ENCODE peak calls at places on chromosomes 1 and 21, in four cellular contexts. M is sigmoid colon, U is bronchial epithelial cell, J is cardiac fibroblast. P is an unnamed sample.

GRCh38 chr1:65214340-65215027 is 66.5 kb downstream of the AK4 start:
- DNase-seq in M (no peak), U (no peak), J (no peak), P (no peak)

GRCh38 chr1:47705517-47706130 is 267.8 kb downstream of the FOXD2 start:
- DNase-seq in M (peak; percentile 46), U (no peak), J (no peak), P (no peak)

GRCh38 chr21:36159356-36159921 is 2.8 kb downstream of the DOP1B start:
- DNase-seq in M (no peak), U (no peak), J (no peak), P (no peak)

GRCh38 chr1:160260436-160261382 is 1.6 kb downstream of the DCAF8 start:
- DNase-seq in M (no peak), U (peak; percentile 31), J (peak; percentile 92), P (no peak)

GRCh38 chr1:94678187-94678863 is 136.8 kb upstream of the F3 start:
- DNase-seq in M (no peak), U (no peak), J (no peak), P (no peak)

GRCh38 chr1:118247593-118247992 is 62.6 kb upstream of the SPAG17 start:
- DNase-seq in M (no peak), U (peak; percentile 41), J (no peak), P (no peak)

GRCh38 chr1:59354754-59355337 is 58.0 kb downstream of the FGGY start:
- DNase-seq in M (no peak), U (no peak), J (peak; percentile 29), P (no peak)

GRCh38 chr1:181087400-181087901 is 1.0 kb upstream of the IER5 start:
- DNase-seq in M (no peak), U (no peak), J (no peak), P (no peak)

GRCh38 chr1:16956775-16957174 is 23.6 kb downstream of the MFAP2 start:
- DNase-seq in M (no peak), U (no peak), J (no peak), P (no peak)

P was measured in Jurkat, Clone E6-1.